ENCODE peak calls at places on chromosomes 11 and 22, in nine cellular contexts. One of them, this sample, is unnamed. For H3K4me1, the result is how much of the 10 kb centered on the place peaks cover.

GRCh38 chr11:133040289-133040893 is 491.9 kb downstream of the OPCML start:
- DNase-seq in upper lobe of left lung: no peak
- DNase-seq in upper lobe of right lung: no peak
- DNase-seq in psoas muscle: no peak
- DNase-seq in CD4-positive, CD25-positive, alpha-beta regulatory T cell: no peak
- DNase-seq in gastrocnemius medialis: no peak
- DNase-seq in keratinocyte: no peak
- DNase-seq in tibial nerve: no peak
- DNase-seq in uterus: no peak
- DNase-seq in this sample: no peak

GRCh38 chr22:17101475-17102296 is 16.9 kb downstream of the IL17RA start:
- DNase-seq in upper lobe of left lung: no peak
- DNase-seq in upper lobe of right lung: peak
- DNase-seq in psoas muscle: no peak
- DNase-seq in CD4-positive, CD25-positive, alpha-beta regulatory T cell: no peak
- DNase-seq in gastrocnemius medialis: no peak
- DNase-seq in keratinocyte: no peak
- DNase-seq in tibial nerve: no peak
- DNase-seq in uterus: no peak
- DNase-seq in this sample: no peak

GRCh38 chr11:64206457-64207246 is at the start of gene FERMT3:
- DNase-seq in upper lobe of left lung: peak
- DNase-seq in upper lobe of right lung: peak
- DNase-seq in psoas muscle: peak
- DNase-seq in CD4-positive, CD25-positive, alpha-beta regulatory T cell: peak
- DNase-seq in gastrocnemius medialis: no peak
- DNase-seq in keratinocyte: no peak
- DNase-seq in tibial nerve: peak
- DNase-seq in uterus: no peak
- DNase-seq in this sample: no peak

GRCh38 chr11:126496576-126497403 is 141.3 kb downstream of the ST3GAL4 start:
- DNase-seq in upper lobe of left lung: no peak
- DNase-seq in upper lobe of right lung: peak
- DNase-seq in psoas muscle: peak
- DNase-seq in CD4-positive, CD25-positive, alpha-beta regulatory T cell: no peak
- DNase-seq in gastrocnemius medialis: no peak
- DNase-seq in keratinocyte: no peak
- DNase-seq in tibial nerve: no peak
- DNase-seq in uterus: peak
- DNase-seq in this sample: no peak

GRCh38 chr11:73225851-73226250 is 7.8 kb downstream of the P2RY2 start:
- DNase-seq in upper lobe of left lung: no peak
- DNase-seq in upper lobe of right lung: peak
- DNase-seq in psoas muscle: peak
- DNase-seq in CD4-positive, CD25-positive, alpha-beta regulatory T cell: no peak
- DNase-seq in gastrocnemius medialis: no peak
- DNase-seq in keratinocyte: no peak
- DNase-seq in tibial nerve: no peak
- DNase-seq in uterus: peak
- DNase-seq in this sample: no peak

GRCh38 chr11:130600139-130600538 is 151.7 kb downstream of the ADAMTS15 start:
- DNase-seq in upper lobe of left lung: no peak
- DNase-seq in upper lobe of right lung: no peak
- DNase-seq in psoas muscle: no peak
- DNase-seq in CD4-positive, CD25-positive, alpha-beta regulatory T cell: no peak
- DNase-seq in gastrocnemius medialis: no peak
- DNase-seq in keratinocyte: no peak
- DNase-seq in tibial nerve: no peak
- DNase-seq in uterus: no peak
- DNase-seq in this sample: no peak

GRCh38 chr11:9570313-9570712 is 3.2 kb upstream of the WEE1 start:
- DNase-seq in upper lobe of left lung: no peak
- DNase-seq in upper lobe of right lung: no peak
- DNase-seq in psoas muscle: no peak
- DNase-seq in CD4-positive, CD25-positive, alpha-beta regulatory T cell: no peak
- DNase-seq in gastrocnemius medialis: no peak
- DNase-seq in keratinocyte: no peak
- DNase-seq in tibial nerve: no peak
- DNase-seq in uterus: no peak
- DNase-seq in this sample: no peak

GRCh38 chr22:45880091-45880651 is 96.8 kb downstream of the WNT7B start:
- DNase-seq in upper lobe of left lung: peak
- DNase-seq in upper lobe of right lung: peak
- DNase-seq in psoas muscle: peak
- DNase-seq in CD4-positive, CD25-positive, alpha-beta regulatory T cell: no peak
- DNase-seq in gastrocnemius medialis: no peak
- DNase-seq in keratinocyte: no peak
- DNase-seq in tibial nerve: no peak
- DNase-seq in uterus: peak
- DNase-seq in this sample: no peak

GRCh38 chr11:123740787-123741158 is 687 bp downstream of the ZNF202 start:
- DNase-seq in upper lobe of left lung: no peak
- DNase-seq in upper lobe of right lung: no peak
- DNase-seq in psoas muscle: no peak
- DNase-seq in CD4-positive, CD25-positive, alpha-beta regulatory T cell: no peak
- DNase-seq in gastrocnemius medialis: no peak
- DNase-seq in keratinocyte: no peak
- DNase-seq in tibial nerve: no peak
- DNase-seq in uterus: no peak
- DNase-seq in this sample: no peak

GRCh38 chr11:118267486-118267885 is 3.4 kb upstream of the MPZL2 start:
- DNase-seq in upper lobe of left lung: no peak
- DNase-seq in upper lobe of right lung: no peak
- DNase-seq in psoas muscle: no peak
- DNase-seq in CD4-positive, CD25-positive, alpha-beta regulatory T cell: no peak
- DNase-seq in gastrocnemius medialis: no peak
- DNase-seq in keratinocyte: no peak
- DNase-seq in tibial nerve: no peak
- DNase-seq in uterus: no peak
- DNase-seq in this sample: no peak

GRCh38 chr22:35400335-35400680 is 368 bp downstream of the MCM5 start:
- DNase-seq in upper lobe of left lung: peak
- DNase-seq in upper lobe of right lung: no peak
- DNase-seq in psoas muscle: no peak
- DNase-seq in CD4-positive, CD25-positive, alpha-beta regulatory T cell: peak
- DNase-seq in gastrocnemius medialis: no peak
- DNase-seq in keratinocyte: no peak
- DNase-seq in tibial nerve: no peak
- DNase-seq in uterus: no peak
- DNase-seq in this sample: no peak

GRCh38 chr22:48607901-48608650 is 1219.6 kb downstream of the BRD1 start:
- DNase-seq in upper lobe of left lung: no peak
- DNase-seq in upper lobe of right lung: no peak
- DNase-seq in psoas muscle: no peak
- DNase-seq in CD4-positive, CD25-positive, alpha-beta regulatory T cell: no peak
- DNase-seq in gastrocnemius medialis: no peak
- DNase-seq in keratinocyte: no peak
- DNase-seq in tibial nerve: no peak
- DNase-seq in uterus: no peak
- DNase-seq in this sample: no peak

GRCh38 chr11:46160100-46160499 is 38.8 kb upstream of the PHF21A start:
- DNase-seq in upper lobe of left lung: no peak
- DNase-seq in upper lobe of right lung: no peak
- DNase-seq in psoas muscle: no peak
- DNase-seq in CD4-positive, CD25-positive, alpha-beta regulatory T cell: no peak
- DNase-seq in gastrocnemius medialis: no peak
- DNase-seq in keratinocyte: peak
- DNase-seq in tibial nerve: no peak
- DNase-seq in uterus: no peak
- DNase-seq in this sample: no peak

GRCh38 chr11:81476345-81476744 is 1257.3 kb downstream of the FAM181B start:
- DNase-seq in upper lobe of left lung: no peak
- DNase-seq in upper lobe of right lung: no peak
- DNase-seq in psoas muscle: no peak
- DNase-seq in CD4-positive, CD25-positive, alpha-beta regulatory T cell: no peak
- DNase-seq in gastrocnemius medialis: no peak
- DNase-seq in keratinocyte: no peak
- DNase-seq in tibial nerve: no peak
- DNase-seq in uterus: no peak
- DNase-seq in this sample: no peak

GRCh38 chr22:44741929-44742328 is 10.4 kb upstream of the ARHGAP8 start:
- DNase-seq in upper lobe of left lung: no peak
- DNase-seq in upper lobe of right lung: no peak
- DNase-seq in psoas muscle: no peak
- DNase-seq in CD4-positive, CD25-positive, alpha-beta regulatory T cell: no peak
- DNase-seq in gastrocnemius medialis: no peak
- DNase-seq in keratinocyte: no peak
- DNase-seq in tibial nerve: no peak
- DNase-seq in uterus: no peak
- DNase-seq in this sample: no peak

GRCh38 chr11:94855666-94856065 is 87.5 kb downstream of the AMOTL1 start:
- DNase-seq in upper lobe of left lung: no peak
- DNase-seq in upper lobe of right lung: no peak
- DNase-seq in psoas muscle: no peak
- DNase-seq in CD4-positive, CD25-positive, alpha-beta regulatory T cell: no peak
- DNase-seq in gastrocnemius medialis: no peak
- DNase-seq in keratinocyte: no peak
- DNase-seq in tibial nerve: no peak
- DNase-seq in uterus: no peak
- DNase-seq in this sample: no peak

GRCh38 chr11:130653838-130654601 is 205.6 kb downstream of the ADAMTS15 start:
- DNase-seq in upper lobe of left lung: no peak
- DNase-seq in upper lobe of right lung: peak
- DNase-seq in psoas muscle: peak
- DNase-seq in CD4-positive, CD25-positive, alpha-beta regulatory T cell: no peak
- DNase-seq in gastrocnemius medialis: peak
- DNase-seq in keratinocyte: no peak
- DNase-seq in tibial nerve: peak
- DNase-seq in uterus: peak
- DNase-seq in this sample: no peak

GRCh38 chr22:41801886-41802285 is 1.4 kb downstream of the CCDC134 start:
- DNase-seq in upper lobe of left lung: no peak
- DNase-seq in upper lobe of right lung: no peak
- DNase-seq in psoas muscle: no peak
- DNase-seq in CD4-positive, CD25-positive, alpha-beta regulatory T cell: peak
- DNase-seq in gastrocnemius medialis: no peak
- DNase-seq in keratinocyte: no peak
- DNase-seq in tibial nerve: no peak
- DNase-seq in uterus: no peak
- DNase-seq in this sample: no peak

GRCh38 chr11:61742391-61742790 is 10.0 kb upstream of the MYRF start:
- DNase-seq in upper lobe of left lung: peak
- DNase-seq in upper lobe of right lung: peak
- DNase-seq in psoas muscle: no peak
- DNase-seq in CD4-positive, CD25-positive, alpha-beta regulatory T cell: no peak
- DNase-seq in gastrocnemius medialis: no peak
- DNase-seq in keratinocyte: no peak
- DNase-seq in tibial nerve: peak
- DNase-seq in uterus: no peak
- DNase-seq in this sample: no peak

GRCh38 chr11:16895306-16895705 is 118.9 kb downstream of the PLEKHA7 start:
- DNase-seq in upper lobe of left lung: no peak
- DNase-seq in upper lobe of right lung: no peak
- DNase-seq in psoas muscle: no peak
- DNase-seq in CD4-positive, CD25-positive, alpha-beta regulatory T cell: no peak
- DNase-seq in gastrocnemius medialis: no peak
- DNase-seq in keratinocyte: no peak
- DNase-seq in tibial nerve: no peak
- DNase-seq in uterus: no peak
- DNase-seq in this sample: no peak
- H3K4me1 ChIP-seq in upper lobe of left lung: under half
- H3K4me1 ChIP-seq in upper lobe of right lung: under half
- H3K4me1 ChIP-seq in psoas muscle: under half
- H3K4me1 ChIP-seq in CD4-positive, CD25-positive, alpha-beta regulatory T cell: under half
- H3K4me1 ChIP-seq in gastrocnemius medialis: under half
- H3K4me1 ChIP-seq in keratinocyte: under half
- H3K4me1 ChIP-seq in tibial nerve: under half
- H3K4me1 ChIP-seq in uterus: under half
- H3K4me1 ChIP-seq in this sample: under half

GRCh38 chr22:24550902-24551229 is 4.1 kb downstream of the GUCD1 start:
- DNase-seq in upper lobe of left lung: no peak
- DNase-seq in upper lobe of right lung: no peak
- DNase-seq in psoas muscle: no peak
- DNase-seq in CD4-positive, CD25-positive, alpha-beta regulatory T cell: no peak
- DNase-seq in gastrocnemius medialis: no peak
- DNase-seq in keratinocyte: no peak
- DNase-seq in tibial nerve: no peak
- DNase-seq in uterus: no peak
- DNase-seq in this sample: no peak
- H3K27ac ChIP-seq in upper lobe of left lung: peak
- H3K27ac ChIP-seq in upper lobe of right lung: peak
- H3K27ac ChIP-seq in psoas muscle: no peak
- H3K27ac ChIP-seq in CD4-positive, CD25-positive, alpha-beta regulatory T cell: no peak
- H3K27ac ChIP-seq in gastrocnemius medialis: peak
- H3K27ac ChIP-seq in keratinocyte: no peak
- H3K27ac ChIP-seq in tibial nerve: no peak
- H3K27ac ChIP-seq in uterus: no peak
- H3K27ac ChIP-seq in this sample: no peak

DNA sequence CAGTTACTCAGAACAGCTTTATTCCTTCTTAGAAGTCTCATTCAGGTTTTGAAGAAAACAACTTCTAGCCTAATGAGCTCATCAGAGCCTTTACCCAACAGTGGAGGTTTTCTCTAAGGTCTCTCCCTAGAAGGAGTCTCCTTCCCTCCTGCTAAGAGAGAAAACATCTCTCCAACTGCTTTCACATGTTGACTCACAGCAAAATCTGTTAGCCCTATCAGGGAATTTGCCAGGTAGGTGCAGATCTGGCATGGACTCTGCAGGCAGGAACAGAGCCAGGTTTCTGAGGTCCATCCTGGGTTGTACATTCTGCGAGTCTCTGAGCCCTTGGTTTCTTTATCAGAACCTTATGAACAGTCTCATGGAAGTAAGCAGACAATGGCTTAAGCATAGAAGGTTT is 214.4 kb downstream of the HIPK3 start:
- DNase-seq in upper lobe of left lung: no peak
- DNase-seq in upper lobe of right lung: no peak
- DNase-seq in psoas muscle: no peak
- DNase-seq in CD4-positive, CD25-positive, alpha-beta regulatory T cell: no peak
- DNase-seq in gastrocnemius medialis: no peak
- DNase-seq in keratinocyte: no peak
- DNase-seq in tibial nerve: no peak
- DNase-seq in uterus: no peak
- DNase-seq in this sample: no peak
- H3K4me1 ChIP-seq in upper lobe of left lung: under half
- H3K4me1 ChIP-seq in upper lobe of right lung: under half
- H3K4me1 ChIP-seq in psoas muscle: under half
- H3K4me1 ChIP-seq in CD4-positive, CD25-positive, alpha-beta regulatory T cell: under half
- H3K4me1 ChIP-seq in gastrocnemius medialis: under half
- H3K4me1 ChIP-seq in keratinocyte: under half
- H3K4me1 ChIP-seq in tibial nerve: under half
- H3K4me1 ChIP-seq in uterus: under half
- H3K4me1 ChIP-seq in this sample: under half

DNA sequence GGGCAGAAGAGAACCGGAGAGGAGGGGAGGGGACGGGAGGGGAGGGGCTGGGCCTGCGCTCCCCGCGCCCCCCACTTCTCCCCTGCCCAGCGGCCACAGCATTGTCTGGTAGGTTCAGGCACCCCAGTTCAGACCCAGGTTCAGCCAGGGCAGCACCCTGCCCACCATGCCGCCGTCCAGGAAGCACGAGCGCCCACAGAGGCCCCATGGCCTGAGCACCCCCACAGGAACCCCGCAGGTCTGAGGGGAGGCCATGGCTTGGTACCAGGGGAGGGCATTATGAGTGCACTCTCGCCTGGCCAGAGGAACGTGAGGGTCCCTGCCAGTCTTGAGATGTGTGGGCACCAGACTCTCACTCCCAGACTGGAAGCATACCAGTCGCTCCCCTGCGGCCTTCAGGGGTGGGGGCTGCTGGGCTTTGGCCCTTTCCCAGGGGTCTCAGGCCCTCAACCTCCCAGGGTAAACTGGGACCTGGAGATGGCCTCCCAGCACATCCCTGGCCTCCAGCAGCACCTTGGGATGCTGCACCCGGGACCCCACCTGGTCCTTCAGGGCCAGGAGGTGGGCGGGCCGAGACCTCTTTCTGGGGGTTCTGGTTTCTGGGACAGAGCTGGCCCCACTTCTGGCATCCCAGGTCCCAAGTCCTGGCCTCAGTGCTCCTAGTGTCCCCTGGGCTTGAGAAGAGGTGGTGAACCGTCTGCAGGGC is 598 bp upstream of the PLXNB2 start:
- DNase-seq in upper lobe of left lung: peak
- DNase-seq in upper lobe of right lung: no peak
- DNase-seq in psoas muscle: peak
- DNase-seq in CD4-positive, CD25-positive, alpha-beta regulatory T cell: no peak
- DNase-seq in gastrocnemius medialis: no peak
- DNase-seq in keratinocyte: no peak
- DNase-seq in tibial nerve: no peak
- DNase-seq in uterus: peak
- DNase-seq in this sample: no peak
- H3K27ac ChIP-seq in upper lobe of left lung: peak
- H3K27ac ChIP-seq in upper lobe of right lung: peak
- H3K27ac ChIP-seq in psoas muscle: peak
- H3K27ac ChIP-seq in CD4-positive, CD25-positive, alpha-beta regulatory T cell: no peak
- H3K27ac ChIP-seq in gastrocnemius medialis: peak
- H3K27ac ChIP-seq in keratinocyte: no peak
- H3K27ac ChIP-seq in tibial nerve: peak
- H3K27ac ChIP-seq in uterus: peak
- H3K27ac ChIP-seq in this sample: no peak